ENCODE peak calls at places on chromosomes 11 and 22, in seven cellular contexts. H is tibial nerve; X is dorsolateral prefrontal cortex; L is ovary; I is IMR-90; E is CD4-positive, alpha-beta T cell; B is SK-N-MC. O is an unnamed sample.

GRCh38 chr11:14114269-14114668 is 151.7 kb downstream of the SPON1 start:
- DNase-seq in I (no peak), X (no peak), E (no peak), H (no peak), B (no peak), L (no peak), O (peak)

GRCh38 chr11:104484784-104485554 is 321.0 kb upstream of the PDGFD start:
- DNase-seq in B (no peak), I (peak), H (no peak), L (no peak), X (no peak), E (no peak), O (no peak)

GRCh38 chr11:4022669-4023068 is 71.9 kb upstream of the RRM1 start:
- DNase-seq in X (no peak), L (no peak), H (no peak), E (no peak), I (no peak), B (no peak), O (no peak)

GRCh38 chr11:117256573-117256972 is 24.1 kb downstream of the RNF214 start:
- DNase-seq in X (no peak), I (peak), H (no peak), B (no peak), E (no peak), L (no peak), O (no peak)

GRCh38 chr11:104365676-104366075 is 201.7 kb upstream of the PDGFD start:
- DNase-seq in I (no peak), E (no peak), H (no peak), B (no peak), X (no peak), L (no peak), O (no peak)

GRCh38 chr11:64690235-64690634 is 32.8 kb downstream of the NRXN2 start:
- DNase-seq in B (no peak), E (no peak), I (no peak), X (no peak), L (no peak), H (no peak), O (no peak)

GRCh38 chr22:44963055-44963454 is 46.8 kb downstream of the PHF21B start:
- DNase-seq in I (no peak), X (no peak), E (no peak), H (no peak), B (no peak), L (no peak), O (no peak)

GRCh38 chr22:41302016-41302767 is 867 bp downstream of the ZC3H7B start:
- DNase-seq in L (peak), I (no peak), B (no peak), X (peak), E (no peak), H (no peak), O (no peak)

GRCh38 chr22:41290262-41291221 is 4.6 kb upstream of the RANGAP1 start:
- DNase-seq in X (no peak), B (no peak), I (peak), H (peak), L (no peak), E (no peak), O (no peak)

GRCh38 chr11:132430352-132431091 is 1060.1 kb downstream of the NTM start:
- DNase-seq in H (no peak), X (no peak), E (no peak), B (no peak), I (no peak), L (no peak), O (no peak)

GRCh38 chr11:65439331-65440181 is 17.0 kb downstream of the NEAT1 start:
- DNase-seq in I (peak), X (no peak), B (no peak), E (no peak), H (no peak), L (no peak), O (no peak)

GRCh38 chr11:35540526-35540925 is 15.1 kb upstream of the PAMR1 start:
- DNase-seq in L (no peak), H (no peak), X (no peak), E (no peak), I (peak), B (no peak), O (no peak)

GRCh38 chr11:24697722-24698121 is 200.9 kb downstream of the LUZP2 start:
- DNase-seq in B (no peak), X (no peak), I (peak), E (no peak), H (no peak), L (no peak), O (no peak)

GRCh38 chr11:108524422-108524821 is 26.2 kb upstream of the POGLUT3 start:
- DNase-seq in I (no peak), X (no peak), L (no peak), E (no peak), B (no peak), H (no peak), O (no peak)

GRCh38 chr22:43185860-43186261 is 1.1 kb downstream of the TTLL12 start:
- DNase-seq in E (no peak), X (peak), L (peak), H (peak), I (peak), B (no peak), O (peak)

GRCh38 chr22:36554101-36554500 is 25.1 kb upstream of the EIF3D start:
- DNase-seq in X (no peak), E (no peak), H (no peak), I (no peak), B (no peak), L (no peak), O (no peak)

GRCh38 chr11:8016396-8016949 is 29.3 kb downstream of the EIF3F start:
- DNase-seq in H (no peak), I (no peak), X (no peak), E (no peak), B (no peak), L (no peak), O (no peak)

GRCh38 chr11:84800755-84801346 is 826.3 kb downstream of the DLG2 start:
- DNase-seq in X (no peak), I (peak), E (no peak), B (peak), H (no peak), L (no peak), O (no peak)

GRCh38 chr11:119375629-119376196 is 5.8 kb downstream of the USP2 start:
- DNase-seq in E (no peak), X (peak), L (peak), H (peak), B (no peak), I (peak), O (peak)

GRCh38 chr11:78532991-78533861 is 41.4 kb downstream of the NARS2 start:
- DNase-seq in H (no peak), X (no peak), B (no peak), I (no peak), L (no peak), E (no peak), O (no peak)

GRCh38 chr22:44463151-44463550 is 34.9 kb downstream of the RTL6 start:
- DNase-seq in B (no peak), I (no peak), H (no peak), L (peak), X (no peak), E (no peak), O (no peak)

GRCh38 chr22:29231971-29232959 is 26.6 kb downstream of the EMID1 start:
- DNase-seq in I (no peak), H (no peak), E (no peak), L (peak), X (no peak), B (no peak), O (peak)

GRCh38 chr11:93921695-93922468 is 71.5 kb upstream of the VSTM5 start:
- DNase-seq in E (no peak), B (peak), L (no peak), X (no peak), I (peak), H (no peak), O (no peak)

GRCh38 chr11:121356357-121356756 is 63.8 kb downstream of the SC5D start:
- DNase-seq in E (no peak), X (no peak), H (no peak), B (no peak), I (no peak), L (no peak), O (no peak)

GRCh38 chr22:44309137-44309536 is 3.6 kb downstream of the SHISAL1 start:
- DNase-seq in I (peak), H (peak), E (no peak), B (no peak), L (no peak), X (no peak), O (no peak)

GRCh38 chr11:133263332-133263731 is 269.0 kb downstream of the OPCML start:
- DNase-seq in H (no peak), I (no peak), B (no peak), L (no peak), E (no peak), X (no peak), O (no peak)

GRCh38 chr11:104191124-104191523 is 27.2 kb upstream of the PDGFD start:
- DNase-seq in X (no peak), H (no peak), B (no peak), I (peak), L (no peak), E (no peak), O (no peak)

GRCh38 chr11:122253541-122254317 is 137.7 kb upstream of the BLID start:
- DNase-seq in B (peak), H (no peak), L (no peak), X (no peak), E (no peak), I (peak), O (no peak)

GRCh38 chr11:124970925-124971324 is 16.9 kb downstream of the CCDC15 start:
- DNase-seq in E (no peak), I (peak), L (no peak), B (no peak), H (no peak), X (no peak), O (no peak)

GRCh38 chr22:41589260-41589600 is 410 bp downstream of the PMM1 start:
- DNase-seq in B (no peak), H (no peak), E (no peak), X (no peak), I (no peak), L (no peak), O (no peak)

GRCh38 chr11:706957-707816 is 1.2 kb downstream of the EPS8L2 start:
- DNase-seq in L (peak), B (no peak), X (no peak), E (no peak), I (no peak), H (no peak), O (peak)

GRCh38 chr11:68816251-68816776 is 25.4 kb downstream of the CPT1A start:
- DNase-seq in B (no peak), X (no peak), H (no peak), E (no peak), I (no peak), L (no peak), O (no peak)

GRCh38 chr11:19441752-19442553 is 201.2 kb upstream of the E2F8 start:
- DNase-seq in X (no peak), I (peak), E (no peak), H (peak), B (no peak), L (no peak), O (no peak)

GRCh38 chr22:25702571-25703167 is 39.3 kb upstream of the MYO18B start:
- DNase-seq in B (no peak), X (no peak), H (no peak), E (no peak), L (no peak), I (no peak), O (no peak)

DNA sequence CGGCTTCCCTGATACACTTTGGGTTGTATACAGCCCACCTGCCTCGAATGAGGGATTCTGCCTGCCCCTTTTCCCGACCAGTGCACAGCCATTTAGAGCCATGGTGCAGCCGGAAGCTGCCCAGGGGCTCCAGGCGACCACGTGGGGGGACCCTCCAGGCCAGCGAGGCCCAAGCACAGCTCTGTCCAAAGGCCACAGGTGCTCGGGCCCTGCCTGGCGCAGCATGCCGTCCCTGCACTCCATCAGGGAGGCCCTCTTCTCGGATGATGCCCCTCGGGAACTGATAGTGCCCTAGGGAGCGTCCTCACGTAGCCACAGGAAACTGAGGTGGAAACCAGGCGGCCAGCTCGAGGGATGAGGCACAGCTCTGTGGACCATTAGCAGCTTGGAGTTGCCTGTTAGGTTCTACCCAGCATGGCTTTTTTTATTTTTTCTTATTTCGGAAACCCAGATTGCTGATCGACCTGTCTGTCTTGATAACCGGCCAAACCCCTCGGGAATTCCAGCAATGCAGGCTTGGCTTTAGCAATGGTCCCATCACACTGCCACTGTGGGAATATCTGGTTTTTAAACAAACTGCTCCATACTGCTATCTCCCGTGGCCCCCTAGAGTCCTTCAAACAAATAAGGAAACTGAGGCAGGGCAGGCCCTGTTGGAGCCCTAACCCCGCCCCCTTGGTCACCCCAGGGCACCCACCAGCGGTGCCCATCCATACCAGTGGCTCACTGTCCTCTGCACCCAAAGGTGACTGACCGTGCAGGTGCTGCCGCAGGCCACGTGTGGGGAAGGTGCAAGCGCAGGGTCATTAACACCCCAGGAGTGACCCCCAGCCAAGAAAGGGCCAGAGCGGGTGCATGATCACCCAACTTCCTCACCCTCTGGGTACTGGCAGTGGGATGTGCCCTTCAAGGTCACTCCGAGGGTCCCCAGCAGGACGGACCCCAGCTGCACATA is 8.0 kb downstream of the ANO1 start:
- DNase-seq in I (peak), X (no peak), L (no peak), H (no peak), B (no peak), E (no peak), O (peak)
- H3K27ac ChIP-seq in I (no peak), X (no peak), L (no peak), H (no peak), B (no peak), E (no peak), O (peak)

GRCh38 chr11:128745296-128746183 is 51.7 kb downstream of the FLI1 start:
- DNase-seq in B (no peak), X (no peak), E (no peak), I (peak), H (no peak), L (no peak), O (no peak)
- H3K27ac ChIP-seq in B (no peak), X (no peak), E (no peak), I (no peak), H (no peak), L (no peak), O (no peak)

DNA sequence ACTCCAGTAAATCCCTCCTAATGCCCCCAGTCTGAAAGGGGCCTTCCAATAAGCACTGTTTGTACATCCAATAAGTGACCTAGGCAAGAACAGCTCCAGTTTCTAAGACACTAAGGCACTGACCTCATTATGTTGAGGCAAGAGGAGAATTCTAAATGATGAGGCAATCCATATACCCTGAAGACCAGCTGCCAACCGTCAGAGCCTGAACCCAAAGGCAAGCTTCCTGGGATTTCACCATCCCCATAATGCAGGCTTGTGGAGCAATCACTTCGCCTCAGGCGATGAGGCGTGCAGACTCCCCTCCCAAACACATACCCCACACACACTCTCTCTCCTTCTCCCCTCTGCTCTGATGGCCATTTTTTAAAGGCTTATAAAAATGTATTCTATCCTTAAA is 49.5 kb downstream of the LGR4 start:
- DNase-seq in B (peak), H (peak), L (peak), E (no peak), I (peak), X (no peak), O (peak)
- H3K27ac ChIP-seq in B (peak), H (no peak), L (no peak), E (no peak), I (no peak), X (no peak), O (peak)

GRCh38 chr11:126840201-126840886 is 160.2 kb downstream of the KIRREL3 start:
- DNase-seq in I (peak), B (no peak), H (no peak), X (no peak), L (no peak), E (no peak), O (no peak)

GRCh38 chr11:126839496-126839895 is 161.1 kb downstream of the KIRREL3 start:
- DNase-seq in I (no peak), H (no peak), B (peak), E (no peak), L (no peak), X (no peak), O (no peak)

GRCh38 chr11:126840975-126841374 is 159.6 kb downstream of the KIRREL3 start:
- DNase-seq in I (no peak), B (no peak), H (no peak), X (no peak), E (no peak), L (no peak), O (no peak)

GRCh38 chr11:126843096-126843495 is 157.5 kb downstream of the KIRREL3 start:
- DNase-seq in L (no peak), H (no peak), X (no peak), E (no peak), I (no peak), B (no peak), O (no peak)

GRCh38 chr11:126842038-126842437 is 158.5 kb downstream of the KIRREL3 start:
- DNase-seq in X (no peak), B (no peak), E (no peak), L (no peak), H (no peak), I (no peak), O (no peak)
- H3K27ac ChIP-seq in X (no peak), B (no peak), E (no peak), L (no peak), H (no peak), I (no peak), O (no peak)

GRCh38 chr11:77455740-77456139 is 18.2 kb downstream of the PAK1 start:
- DNase-seq in H (no peak), I (no peak), B (no peak), L (no peak), E (no peak), X (no peak), O (no peak)

GRCh38 chr11:77454867-77455655 is 18.8 kb downstream of the PAK1 start:
- DNase-seq in I (no peak), E (no peak), X (no peak), H (no peak), B (no peak), L (no peak), O (no peak)

GRCh38 chr11:77457340-77457739 is 16.6 kb downstream of the PAK1 start:
- DNase-seq in X (no peak), L (no peak), I (no peak), H (no peak), E (no peak), B (no peak), O (no peak)
- H3K27ac ChIP-seq in X (no peak), L (no peak), I (no peak), H (no peak), E (no peak), B (no peak), O (no peak)

O was measured in right lobe of liver.